ENCODE peak calls at places on chromosomes 2 and 18, in seven cellular contexts. One of them, this sample, is unnamed.

GRCh38 chr2:99722726-99723125 is 232.9 kb upstream of the REV1 start:
- DNase-seq in glutamatergic neuron: no peak
- DNase-seq in astrocyte of the cerebellum: no peak
- DNase-seq in transverse colon: no peak
- DNase-seq in endodermal cell: no peak
- DNase-seq in CD4-positive, alpha-beta T cell: no peak
- DNase-seq in mucosa of descending colon: no peak
- DNase-seq in this sample: no peak

GRCh38 chr2:197369946-197370325 is 59.4 kb upstream of the ANKRD44 start:
- DNase-seq in glutamatergic neuron: no peak
- DNase-seq in astrocyte of the cerebellum: no peak
- DNase-seq in transverse colon: no peak
- DNase-seq in endodermal cell: no peak
- DNase-seq in CD4-positive, alpha-beta T cell: no peak
- DNase-seq in mucosa of descending colon: no peak
- DNase-seq in this sample: no peak

GRCh38 chr2:96771792-96772618 is 11.3 kb downstream of the CNNM4 start:
- DNase-seq in glutamatergic neuron: no peak
- DNase-seq in astrocyte of the cerebellum: no peak
- DNase-seq in transverse colon: peak
- DNase-seq in endodermal cell: no peak
- DNase-seq in CD4-positive, alpha-beta T cell: no peak
- DNase-seq in mucosa of descending colon: peak
- DNase-seq in this sample: no peak

GRCh38 chr18:61554117-61554776 is 221.0 kb downstream of the CDH20 start:
- DNase-seq in glutamatergic neuron: no peak
- DNase-seq in astrocyte of the cerebellum: no peak
- DNase-seq in transverse colon: no peak
- DNase-seq in endodermal cell: no peak
- DNase-seq in CD4-positive, alpha-beta T cell: peak
- DNase-seq in mucosa of descending colon: peak
- DNase-seq in this sample: no peak

GRCh38 chr2:67311536-67311935 is 85.6 kb upstream of the ETAA1 start:
- DNase-seq in glutamatergic neuron: no peak
- DNase-seq in astrocyte of the cerebellum: peak
- DNase-seq in transverse colon: no peak
- DNase-seq in endodermal cell: no peak
- DNase-seq in CD4-positive, alpha-beta T cell: no peak
- DNase-seq in mucosa of descending colon: no peak
- DNase-seq in this sample: no peak

GRCh38 chr18:54191352-54191751 is 33.1 kb downstream of the MBD2 start:
- DNase-seq in glutamatergic neuron: no peak
- DNase-seq in astrocyte of the cerebellum: no peak
- DNase-seq in transverse colon: no peak
- DNase-seq in endodermal cell: no peak
- DNase-seq in CD4-positive, alpha-beta T cell: no peak
- DNase-seq in mucosa of descending colon: no peak
- DNase-seq in this sample: no peak

GRCh38 chr2:43832457-43832856 is 6.2 kb downstream of the ABCG5 start:
- DNase-seq in glutamatergic neuron: no peak
- DNase-seq in astrocyte of the cerebellum: no peak
- DNase-seq in transverse colon: no peak
- DNase-seq in endodermal cell: no peak
- DNase-seq in CD4-positive, alpha-beta T cell: no peak
- DNase-seq in mucosa of descending colon: no peak
- DNase-seq in this sample: no peak

GRCh38 chr18:31274915-31275314 is 43.0 kb upstream of the DSG1 start:
- DNase-seq in glutamatergic neuron: no peak
- DNase-seq in astrocyte of the cerebellum: peak
- DNase-seq in transverse colon: peak
- DNase-seq in endodermal cell: no peak
- DNase-seq in CD4-positive, alpha-beta T cell: no peak
- DNase-seq in mucosa of descending colon: peak
- DNase-seq in this sample: no peak

GRCh38 chr2:219633276-219634065 is 6.0 kb downstream of the SLC4A3 start:
- DNase-seq in glutamatergic neuron: no peak
- DNase-seq in astrocyte of the cerebellum: no peak
- DNase-seq in transverse colon: no peak
- DNase-seq in endodermal cell: peak
- DNase-seq in CD4-positive, alpha-beta T cell: peak
- DNase-seq in mucosa of descending colon: no peak
- DNase-seq in this sample: no peak

GRCh38 chr2:107645586-107645985 is 181.1 kb upstream of the RGPD4 start:
- DNase-seq in glutamatergic neuron: no peak
- DNase-seq in astrocyte of the cerebellum: no peak
- DNase-seq in transverse colon: no peak
- DNase-seq in endodermal cell: no peak
- DNase-seq in CD4-positive, alpha-beta T cell: no peak
- DNase-seq in mucosa of descending colon: no peak
- DNase-seq in this sample: no peak

GRCh38 chr2:96202152-96202856 is 6.3 kb downstream of the STARD7 start:
- DNase-seq in glutamatergic neuron: no peak
- DNase-seq in astrocyte of the cerebellum: no peak
- DNase-seq in transverse colon: no peak
- DNase-seq in endodermal cell: no peak
- DNase-seq in CD4-positive, alpha-beta T cell: no peak
- DNase-seq in mucosa of descending colon: no peak
- DNase-seq in this sample: no peak

GRCh38 chr18:74166397-74166796 is 18.1 kb downstream of the TIMM21 start:
- DNase-seq in glutamatergic neuron: no peak
- DNase-seq in astrocyte of the cerebellum: no peak
- DNase-seq in transverse colon: no peak
- DNase-seq in endodermal cell: no peak
- DNase-seq in CD4-positive, alpha-beta T cell: no peak
- DNase-seq in mucosa of descending colon: no peak
- DNase-seq in this sample: no peak

GRCh38 chr2:196427996-196428634 is 211.4 kb upstream of the CCDC150 start:
- DNase-seq in glutamatergic neuron: no peak
- DNase-seq in astrocyte of the cerebellum: no peak
- DNase-seq in transverse colon: no peak
- DNase-seq in endodermal cell: no peak
- DNase-seq in CD4-positive, alpha-beta T cell: no peak
- DNase-seq in mucosa of descending colon: no peak
- DNase-seq in this sample: no peak

GRCh38 chr2:190910341-190911136 is 29.9 kb downstream of the GLS start:
- DNase-seq in glutamatergic neuron: no peak
- DNase-seq in astrocyte of the cerebellum: no peak
- DNase-seq in transverse colon: no peak
- DNase-seq in endodermal cell: no peak
- DNase-seq in CD4-positive, alpha-beta T cell: no peak
- DNase-seq in mucosa of descending colon: no peak
- DNase-seq in this sample: no peak

GRCh38 chr2:181946444-181947127 is 39.1 kb upstream of the PPP1R1C start:
- DNase-seq in glutamatergic neuron: no peak
- DNase-seq in astrocyte of the cerebellum: no peak
- DNase-seq in transverse colon: no peak
- DNase-seq in endodermal cell: no peak
- DNase-seq in CD4-positive, alpha-beta T cell: no peak
- DNase-seq in mucosa of descending colon: no peak
- DNase-seq in this sample: no peak

GRCh38 chr2:113700186-113700841 is 56.1 kb downstream of the SLC35F5 start:
- DNase-seq in glutamatergic neuron: no peak
- DNase-seq in astrocyte of the cerebellum: no peak
- DNase-seq in transverse colon: no peak
- DNase-seq in endodermal cell: peak
- DNase-seq in CD4-positive, alpha-beta T cell: no peak
- DNase-seq in mucosa of descending colon: no peak
- DNase-seq in this sample: no peak

GRCh38 chr2:145006957-145007672 is 487.2 kb upstream of the ZEB2 start:
- DNase-seq in glutamatergic neuron: no peak
- DNase-seq in astrocyte of the cerebellum: peak
- DNase-seq in transverse colon: no peak
- DNase-seq in endodermal cell: no peak
- DNase-seq in CD4-positive, alpha-beta T cell: no peak
- DNase-seq in mucosa of descending colon: no peak
- DNase-seq in this sample: no peak

GRCh38 chr18:36942264-36942663 is 113.3 kb downstream of the KIAA1328 start:
- DNase-seq in glutamatergic neuron: no peak
- DNase-seq in astrocyte of the cerebellum: peak
- DNase-seq in transverse colon: no peak
- DNase-seq in endodermal cell: peak
- DNase-seq in CD4-positive, alpha-beta T cell: no peak
- DNase-seq in mucosa of descending colon: no peak
- DNase-seq in this sample: no peak

GRCh38 chr18:32919799-32920198 is 147.0 kb upstream of the KLHL14 start:
- DNase-seq in glutamatergic neuron: peak
- DNase-seq in astrocyte of the cerebellum: no peak
- DNase-seq in transverse colon: peak
- DNase-seq in endodermal cell: peak
- DNase-seq in CD4-positive, alpha-beta T cell: no peak
- DNase-seq in mucosa of descending colon: no peak
- DNase-seq in this sample: no peak

DNA sequence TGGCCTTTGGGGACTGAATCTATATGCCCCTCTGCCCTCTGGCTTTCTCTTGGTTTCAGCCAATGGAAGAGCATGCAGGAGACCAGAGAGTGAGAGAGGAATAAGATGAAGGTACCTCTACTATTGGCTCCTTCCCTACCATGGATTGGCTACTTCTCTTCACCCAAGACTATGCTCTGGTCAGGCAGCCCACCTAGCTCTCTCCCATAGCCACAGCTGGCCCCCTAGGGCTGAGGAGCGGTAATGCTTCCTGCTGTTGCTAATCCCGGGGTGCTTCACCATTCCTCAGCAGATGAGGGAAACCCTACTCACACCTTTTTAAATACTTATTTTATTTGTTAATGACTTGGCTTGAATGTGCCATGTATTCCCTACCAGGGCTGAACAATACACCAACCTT is 142.4 kb downstream of the MREG start:
- DNase-seq in glutamatergic neuron: peak
- DNase-seq in astrocyte of the cerebellum: no peak
- DNase-seq in transverse colon: no peak
- DNase-seq in endodermal cell: peak
- DNase-seq in CD4-positive, alpha-beta T cell: no peak
- DNase-seq in mucosa of descending colon: no peak
- DNase-seq in this sample: peak
- TF ChIP-seq CTCF in glutamatergic neuron: peak
- TF ChIP-seq CTCF in astrocyte of the cerebellum: peak
- TF ChIP-seq CTCF in transverse colon: no peak
- TF ChIP-seq CTCF in endodermal cell: peak
- TF ChIP-seq CTCF in CD4-positive, alpha-beta T cell: no peak
- TF ChIP-seq CTCF in mucosa of descending colon: no peak
- TF ChIP-seq CTCF in this sample: peak

GRCh38 chr2:106267997-106268396 is 73.9 kb upstream of the UXS1 start:
- DNase-seq in glutamatergic neuron: no peak
- DNase-seq in astrocyte of the cerebellum: no peak
- DNase-seq in transverse colon: no peak
- DNase-seq in endodermal cell: no peak
- DNase-seq in CD4-positive, alpha-beta T cell: no peak
- DNase-seq in mucosa of descending colon: no peak
- DNase-seq in this sample: no peak
- TF ChIP-seq CTCF in glutamatergic neuron: no peak
- TF ChIP-seq CTCF in astrocyte of the cerebellum: no peak
- TF ChIP-seq CTCF in transverse colon: no peak
- TF ChIP-seq CTCF in endodermal cell: no peak
- TF ChIP-seq CTCF in CD4-positive, alpha-beta T cell: no peak
- TF ChIP-seq CTCF in mucosa of descending colon: no peak
- TF ChIP-seq CTCF in this sample: no peak

GRCh38 chr2:109611467-109612095 is 2.2 kb downstream of the SEPTIN10 start:
- DNase-seq in glutamatergic neuron: no peak
- DNase-seq in astrocyte of the cerebellum: peak
- DNase-seq in transverse colon: no peak
- DNase-seq in endodermal cell: no peak
- DNase-seq in CD4-positive, alpha-beta T cell: no peak
- DNase-seq in mucosa of descending colon: no peak
- DNase-seq in this sample: no peak
- TF ChIP-seq CTCF in glutamatergic neuron: no peak
- TF ChIP-seq CTCF in astrocyte of the cerebellum: no peak
- TF ChIP-seq CTCF in transverse colon: no peak
- TF ChIP-seq CTCF in endodermal cell: no peak
- TF ChIP-seq CTCF in CD4-positive, alpha-beta T cell: no peak
- TF ChIP-seq CTCF in mucosa of descending colon: no peak
- TF ChIP-seq CTCF in this sample: no peak

DNA sequence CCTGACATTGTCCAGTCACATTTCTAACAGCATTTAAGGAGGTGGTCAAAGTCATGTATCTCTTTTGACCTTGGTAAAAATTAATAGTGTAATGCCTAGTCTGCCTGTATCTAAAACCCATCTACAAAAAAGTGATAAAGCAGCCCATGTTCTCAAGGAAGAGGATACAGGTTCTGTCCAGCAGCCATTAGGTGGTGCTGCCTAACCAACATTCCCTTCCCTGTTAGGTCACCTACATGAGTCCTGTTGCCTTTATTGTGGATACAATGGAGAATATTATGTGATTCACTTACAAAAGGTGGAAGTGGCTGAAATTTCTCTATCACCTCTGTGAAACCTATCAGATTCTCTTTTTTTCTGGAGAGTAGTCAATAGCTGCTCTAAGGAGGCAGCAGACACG is 52.5 kb downstream of the AQP4 start:
- DNase-seq in glutamatergic neuron: peak
- DNase-seq in astrocyte of the cerebellum: peak
- DNase-seq in transverse colon: peak
- DNase-seq in endodermal cell: peak
- DNase-seq in CD4-positive, alpha-beta T cell: no peak
- DNase-seq in mucosa of descending colon: peak
- DNase-seq in this sample: no peak
- TF ChIP-seq CTCF in glutamatergic neuron: no peak
- TF ChIP-seq CTCF in astrocyte of the cerebellum: peak
- TF ChIP-seq CTCF in transverse colon: peak
- TF ChIP-seq CTCF in endodermal cell: peak
- TF ChIP-seq CTCF in CD4-positive, alpha-beta T cell: no peak
- TF ChIP-seq CTCF in mucosa of descending colon: no peak
- TF ChIP-seq CTCF in this sample: peak

GRCh38 chr2:222049946-222050345 is 248.9 kb downstream of the PAX3 start:
- DNase-seq in glutamatergic neuron: no peak
- DNase-seq in astrocyte of the cerebellum: peak
- DNase-seq in transverse colon: no peak
- DNase-seq in endodermal cell: no peak
- DNase-seq in CD4-positive, alpha-beta T cell: no peak
- DNase-seq in mucosa of descending colon: no peak
- DNase-seq in this sample: no peak

GRCh38 chr2:222054813-222055212 is 244.0 kb downstream of the PAX3 start:
- DNase-seq in glutamatergic neuron: no peak
- DNase-seq in astrocyte of the cerebellum: no peak
- DNase-seq in transverse colon: no peak
- DNase-seq in endodermal cell: no peak
- DNase-seq in CD4-positive, alpha-beta T cell: no peak
- DNase-seq in mucosa of descending colon: no peak
- DNase-seq in this sample: no peak

GRCh38 chr2:222055328-222055727 is 243.5 kb downstream of the PAX3 start:
- DNase-seq in glutamatergic neuron: no peak
- DNase-seq in astrocyte of the cerebellum: no peak
- DNase-seq in transverse colon: no peak
- DNase-seq in endodermal cell: peak
- DNase-seq in CD4-positive, alpha-beta T cell: no peak
- DNase-seq in mucosa of descending colon: no peak
- DNase-seq in this sample: no peak

GRCh38 chr2:222050981-222051380 is 247.8 kb downstream of the PAX3 start:
- DNase-seq in glutamatergic neuron: no peak
- DNase-seq in astrocyte of the cerebellum: no peak
- DNase-seq in transverse colon: no peak
- DNase-seq in endodermal cell: no peak
- DNase-seq in CD4-positive, alpha-beta T cell: no peak
- DNase-seq in mucosa of descending colon: no peak
- DNase-seq in this sample: no peak

DNA sequence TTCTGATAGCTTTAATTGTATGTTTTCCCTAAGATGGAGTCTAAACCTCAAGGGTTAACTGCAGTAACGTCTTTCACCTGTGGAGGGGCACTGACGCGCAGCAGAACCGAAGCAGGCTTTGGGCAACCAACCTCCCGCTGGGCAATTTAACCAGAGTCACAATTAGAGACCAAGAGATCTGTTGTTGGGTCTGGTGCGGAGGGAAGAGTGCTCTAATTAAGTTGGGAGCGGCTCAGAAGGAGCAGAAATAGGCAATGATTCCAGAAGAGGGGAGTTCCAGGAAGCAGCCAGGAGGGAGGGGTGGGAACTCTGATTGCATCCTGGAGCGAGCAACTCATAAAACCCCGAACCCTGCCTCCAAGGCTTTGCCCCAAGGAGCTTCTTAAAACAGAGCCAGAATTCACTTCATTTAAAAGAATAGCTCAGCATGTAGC is 245.8 kb downstream of the PAX3 start:
- DNase-seq in glutamatergic neuron: peak
- DNase-seq in astrocyte of the cerebellum: no peak
- DNase-seq in transverse colon: peak
- DNase-seq in endodermal cell: peak
- DNase-seq in CD4-positive, alpha-beta T cell: no peak
- DNase-seq in mucosa of descending colon: no peak
- DNase-seq in this sample: no peak
- TF ChIP-seq CTCF in glutamatergic neuron: peak
- TF ChIP-seq CTCF in astrocyte of the cerebellum: peak
- TF ChIP-seq CTCF in transverse colon: peak
- TF ChIP-seq CTCF in endodermal cell: peak
- TF ChIP-seq CTCF in CD4-positive, alpha-beta T cell: no peak
- TF ChIP-seq CTCF in mucosa of descending colon: no peak
- TF ChIP-seq CTCF in this sample: peak